ENCODE peak calls at places on chromosomes 6 and 20, in six cellular contexts. J is sigmoid colon, S is NB4, Z is gastrocnemius medialis, U is tibial nerve, V is stomach. Y is an unnamed sample.

GRCh38 chr6:167799033-167799933 is 27.4 kb upstream of the AFDN start:
- DNase-seq in J (no peak), U (no peak), Z (no peak), S (no peak), V (no peak), Y (no peak)

GRCh38 chr6:79544939-79545450 is 7.8 kb upstream of the LCA5 start:
- DNase-seq in U (peak), J (peak), Z (peak), V (peak), S (peak), Y (peak)

GRCh38 chr6:143005816-143006215 is 54.9 kb upstream of the AIG1 start:
- DNase-seq in V (no peak), S (no peak), U (no peak), J (no peak), Z (no peak), Y (no peak)

GRCh38 chr6:24455061-24455460 is 34.3 kb downstream of the GPLD1 start:
- DNase-seq in U (no peak), S (no peak), Z (no peak), J (no peak), V (no peak), Y (no peak)

GRCh38 chr6:135919026-135919425 is 67.5 kb downstream of the PDE7B start:
- DNase-seq in S (no peak), Z (no peak), U (no peak), V (no peak), J (no peak), Y (no peak)

GRCh38 chr6:154352898-154353585 is 3.6 kb downstream of the IPCEF1 start:
- DNase-seq in V (no peak), J (no peak), U (no peak), Z (no peak), S (no peak), Y (no peak)

GRCh38 chr6:56482525-56482924 is 160.2 kb downstream of the DST start:
- DNase-seq in V (peak), J (no peak), Z (no peak), U (no peak), S (no peak), Y (no peak)

GRCh38 chr20:57841297-57841866 is 131.6 kb upstream of the PMEPA1 start:
- DNase-seq in Z (no peak), U (no peak), S (no peak), J (no peak), V (no peak), Y (no peak)

GRCh38 chr6:65646494-65647035 is 60.5 kb downstream of the EYS start:
- DNase-seq in V (no peak), S (no peak), Z (no peak), J (no peak), U (no peak), Y (peak)

GRCh38 chr6:112923940-112924587 is 576.9 kb downstream of the RFPL4B start:
- DNase-seq in S (no peak), U (no peak), J (no peak), Z (no peak), V (no peak), Y (no peak)

GRCh38 chr6:57216235-57217101 is 5.6 kb downstream of the RAB23 start:
- DNase-seq in S (no peak), Z (no peak), U (no peak), V (peak), J (peak), Y (no peak)

GRCh38 chr6:35357671-35358070 is 15.3 kb downstream of the PPARD start:
- DNase-seq in S (no peak), J (no peak), V (peak), U (no peak), Z (no peak), Y (no peak)

GRCh38 chr6:45896783-45897441 is 118.7 kb downstream of the CLIC5 start:
- DNase-seq in S (peak), V (no peak), U (no peak), J (no peak), Z (no peak), Y (no peak)

GRCh38 chr6:31173406-31173805 is 2.9 kb upstream of the POU5F1 start:
- DNase-seq in Z (no peak), V (no peak), U (no peak), J (no peak), S (no peak), Y (no peak)

GRCh38 chr6:112237644-112238043 is 16.7 kb downstream of the LAMA4 start:
- DNase-seq in U (peak), J (peak), S (no peak), Z (no peak), V (peak), Y (no peak)

GRCh38 chr6:4565301-4566250 is 210.6 kb upstream of the CDYL start:
- DNase-seq in Z (no peak), V (no peak), S (no peak), U (no peak), J (no peak), Y (no peak)

GRCh38 chr6:6407061-6407723 is 86.7 kb upstream of the F13A1 start:
- DNase-seq in U (no peak), S (peak), V (no peak), Z (no peak), J (no peak), Y (no peak)

GRCh38 chr20:55200317-55200716 is 724.9 kb downstream of the DOK5 start:
- DNase-seq in J (no peak), V (no peak), S (no peak), Z (no peak), U (no peak), Y (no peak)

GRCh38 chr6:4662886-4663285 is 113.3 kb upstream of the CDYL start:
- DNase-seq in U (no peak), V (no peak), S (no peak), J (no peak), Z (no peak), Y (no peak)

GRCh38 chr6:3731700-3732099 is 19.8 kb downstream of the PXDC1 start:
- DNase-seq in Z (no peak), J (no peak), S (no peak), U (no peak), V (no peak), Y (no peak)

GRCh38 chr6:16043171-16044142 is 85.4 kb upstream of the MYLIP start:
- DNase-seq in J (no peak), V (no peak), U (no peak), Z (no peak), S (no peak), Y (no peak)

GRCh38 chr6:36938536-36938935 is 16.0 kb upstream of the PI16 start:
- DNase-seq in J (no peak), Z (no peak), V (no peak), U (no peak), S (no peak), Y (no peak)

GRCh38 chr6:132202569-132202968 is 198.7 kb downstream of the MOXD1 start:
- DNase-seq in U (peak), Z (no peak), S (no peak), J (peak), V (no peak), Y (no peak)

GRCh38 chr6:33566182-33567084 is 13.6 kb downstream of the BAK1 start:
- DNase-seq in V (no peak), S (no peak), J (no peak), Z (no peak), U (no peak), Y (no peak)

GRCh38 chr6:16244869-16245451 is 6.6 kb downstream of the GMPR start:
- DNase-seq in V (no peak), Z (no peak), J (no peak), U (peak), S (no peak), Y (no peak)

GRCh38 chr6:153101461-153101860 is 29.6 kb downstream of the RGS17 start:
- DNase-seq in V (no peak), S (no peak), Z (no peak), U (no peak), J (no peak), Y (peak)

GRCh38 chr20:21102252-21102609 is 3.9 kb downstream of the LINC00237 start:
- DNase-seq in Z (no peak), V (no peak), J (no peak), U (no peak), S (peak), Y (peak)

GRCh38 chr6:79506251-79506650 is 31.0 kb downstream of the LCA5 start:
- DNase-seq in U (no peak), S (no peak), J (no peak), V (no peak), Z (no peak), Y (no peak)

GRCh38 chr20:48008850-48009535 is 223.7 kb upstream of the SULF2 start:
- DNase-seq in S (no peak), U (no peak), Z (no peak), V (no peak), J (no peak), Y (no peak)

GRCh38 chr20:41617059-41617921 is 887 bp downstream of the CHD6 start:
- DNase-seq in V (no peak), Z (peak), J (peak), S (peak), U (peak), Y (peak)

GRCh38 chr6:52537001-52537753 is 39.7 kb downstream of the TRAM2 start:
- DNase-seq in S (no peak), V (no peak), J (no peak), U (no peak), Z (no peak), Y (no peak)

GRCh38 chr6:16205377-16206144 is 32.8 kb upstream of the GMPR start:
- DNase-seq in Z (no peak), J (no peak), V (no peak), U (no peak), S (peak), Y (no peak)

GRCh38 chr20:49413677-49414076 is 68.8 kb downstream of the KCNB1 start:
- DNase-seq in J (no peak), V (no peak), Z (no peak), S (no peak), U (no peak), Y (no peak)

GRCh38 chr6:20313960-20314530 is 87.6 kb upstream of the E2F3 start:
- DNase-seq in Z (no peak), V (no peak), S (no peak), J (no peak), U (no peak), Y (no peak)

GRCh38 chr6:20318851-20319387 is 82.8 kb upstream of the E2F3 start:
- DNase-seq in Z (no peak), J (no peak), V (no peak), U (no peak), S (no peak), Y (no peak)

GRCh38 chr6:20317430-20317829 is 84.2 kb upstream of the E2F3 start:
- DNase-seq in V (no peak), J (no peak), U (no peak), S (no peak), Z (no peak), Y (no peak)

GRCh38 chr6:20315456-20315855 is 86.2 kb upstream of the E2F3 start:
- DNase-seq in J (no peak), Z (no peak), V (no peak), S (no peak), U (no peak), Y (no peak)

DNA sequence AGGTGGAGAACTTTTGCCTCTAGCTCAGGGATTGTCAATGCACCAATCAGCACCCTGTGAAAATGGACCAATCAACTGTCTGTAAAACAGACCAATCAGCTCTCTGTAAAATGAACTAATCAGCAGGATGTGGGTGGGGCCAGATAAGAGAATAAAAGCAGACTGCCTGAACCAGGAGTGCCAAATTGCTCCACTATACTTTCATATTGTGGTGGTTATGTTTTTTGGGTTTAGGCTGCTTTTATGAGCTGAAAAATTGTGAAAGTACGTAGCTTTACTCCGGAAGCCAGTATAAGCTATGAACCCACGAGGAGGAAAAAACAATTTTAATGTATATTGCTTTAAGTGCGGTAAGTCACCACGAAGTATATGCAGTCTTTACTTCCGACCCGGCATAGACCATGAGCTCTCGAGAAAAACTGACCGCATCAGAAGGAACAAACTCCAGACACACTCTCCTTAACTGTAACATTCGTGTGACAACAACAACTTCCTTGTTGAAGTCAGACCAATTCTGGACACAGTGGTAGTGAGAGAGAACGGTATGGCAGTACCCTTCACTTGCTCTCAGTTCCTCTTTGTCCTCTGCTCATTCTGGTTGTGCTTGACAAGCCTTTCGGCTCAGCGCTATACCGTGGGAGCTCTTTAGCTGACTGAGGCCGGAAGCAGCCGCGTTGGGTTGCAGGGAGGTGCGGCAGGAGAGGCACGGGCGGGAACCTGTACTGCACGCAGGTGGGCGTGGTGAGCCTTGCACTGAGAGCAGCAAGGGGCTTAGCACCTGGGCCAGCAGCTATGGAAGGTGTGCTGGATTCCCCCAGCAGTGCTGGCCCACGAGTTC is 81.9 kb upstream of the E2F3 start:
- DNase-seq in V (peak), Z (no peak), U (no peak), J (no peak), S (peak), Y (peak)
- TF ChIP-seq POLR2A in V (no peak), Z (no peak), U (no peak), J (no peak), S (no peak), Y (peak)

DNA sequence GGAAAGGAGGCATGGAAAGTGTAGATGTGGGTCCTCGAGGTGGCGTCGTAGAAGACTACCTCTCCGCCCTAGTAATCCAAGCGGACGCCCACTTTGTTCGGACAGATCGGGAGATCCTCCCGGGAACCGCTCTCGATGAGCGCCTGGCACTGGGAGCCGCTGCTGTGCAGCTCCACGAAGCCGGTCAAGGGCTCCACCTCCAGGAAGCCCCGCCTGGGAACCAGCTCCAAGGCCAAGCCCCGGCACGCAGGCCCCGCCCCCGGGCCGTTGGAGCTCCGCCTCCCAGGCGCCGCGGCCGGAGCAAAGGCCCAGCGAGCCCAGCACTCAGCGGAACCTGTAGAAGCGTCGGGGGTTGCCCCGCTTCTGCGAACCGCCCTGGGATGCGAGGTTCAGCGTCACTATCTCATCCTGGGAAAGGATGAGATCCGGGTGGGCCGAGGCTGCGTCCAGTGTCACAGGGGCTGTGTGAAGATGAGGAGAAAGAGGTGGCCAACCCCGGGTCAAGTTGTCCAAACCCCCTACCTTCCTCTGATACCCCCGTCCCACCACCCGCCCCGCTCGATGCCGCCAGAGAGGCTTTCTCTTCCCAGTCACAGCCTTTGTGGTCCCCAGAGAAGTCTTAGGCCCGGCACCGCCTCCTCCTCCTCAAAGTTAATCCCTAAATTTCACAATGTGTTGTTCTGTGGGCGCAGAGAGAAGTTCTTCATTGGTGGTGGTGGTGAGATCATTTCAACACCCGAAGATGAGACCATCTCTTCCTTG is 10.8 kb downstream of the TRIM31 start:
- DNase-seq in Z (peak), V (peak), S (peak), U (peak), J (peak), Y (peak)
- TF ChIP-seq POLR2A in Z (peak), V (no peak), S (no peak), U (peak), J (peak), Y (peak)

GRCh38 chr20:10034717-10035571 is at the start of gene ANKEF1:
- DNase-seq in Z (peak), V (peak), U (peak), J (peak), S (peak), Y (peak)
- TF ChIP-seq POLR2A in Z (no peak), V (no peak), U (no peak), J (no peak), S (no peak), Y (no peak)

GRCh38 chr6:7569082-7569481 is 20.9 kb upstream of the SNRNP48 start:
- DNase-seq in S (no peak), V (no peak), U (no peak), J (no peak), Z (no peak), Y (no peak)
- TF ChIP-seq POLR2A in S (no peak), V (no peak), U (no peak), J (no peak), Z (no peak), Y (no peak)

GRCh38 chr20:35617397-35618031 is 1.9 kb downstream of the SPAG4 start:
- DNase-seq in Z (peak), U (peak), J (peak), V (peak), S (peak), Y (peak)
- TF ChIP-seq POLR2A in Z (no peak), U (no peak), J (no peak), V (no peak), S (peak), Y (no peak)

DNA sequence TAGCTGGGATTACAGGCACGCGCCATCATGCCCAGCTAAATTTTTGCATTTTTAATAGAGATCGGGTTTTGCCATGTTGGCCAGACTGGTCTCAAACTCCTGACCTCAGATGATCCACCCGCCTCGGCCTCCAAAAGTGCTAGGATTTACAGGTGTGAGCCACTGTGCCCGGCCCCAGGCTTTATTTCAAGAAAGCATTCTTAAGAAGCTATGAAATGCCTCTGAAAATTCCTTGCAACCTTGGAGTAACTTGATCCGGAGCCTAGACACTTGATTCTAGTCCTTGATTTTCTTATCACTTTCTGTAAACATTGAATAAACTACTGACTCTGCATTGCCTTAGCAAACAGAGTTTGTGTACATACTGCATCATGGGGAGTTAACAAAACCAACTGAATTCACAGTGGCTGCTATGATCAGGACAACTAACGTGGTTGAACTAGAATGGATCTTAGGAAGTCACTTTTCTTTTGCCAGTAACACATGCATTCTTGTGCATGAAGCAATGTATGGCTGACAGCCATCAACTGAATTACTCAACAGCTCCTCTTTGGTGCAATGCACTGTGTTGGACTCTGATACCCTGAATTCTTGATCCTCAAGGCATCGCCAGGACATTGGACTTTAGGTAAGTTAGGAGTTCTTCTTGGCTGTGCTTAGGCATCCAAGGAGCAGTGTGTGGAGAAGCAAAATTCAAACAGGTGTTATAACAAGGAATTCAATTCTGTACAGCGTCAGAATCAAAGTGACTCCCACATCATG is 102.8 kb upstream of the TMEM170B start:
- DNase-seq in Z (no peak), U (peak), V (peak), S (no peak), J (no peak), Y (no peak)
- TF ChIP-seq POLR2A in Z (no peak), U (no peak), V (no peak), S (no peak), J (no peak), Y (no peak)

GRCh38 chr6:41072836-41073202 is at the start of gene NFYA:
- DNase-seq in U (peak), Z (no peak), J (no peak), V (peak), S (no peak), Y (peak)

GRCh38 chr6:41073203-41073967 is 611 bp downstream of the NFYA start:
- DNase-seq in U (peak), S (peak), J (peak), V (peak), Z (peak), Y (peak)

GRCh38 chr6:41073968-41074691 is 1.4 kb downstream of the NFYA start:
- DNase-seq in V (no peak), U (no peak), Z (no peak), J (no peak), S (peak), Y (peak)

GRCh38 chr6:41071923-41072835 is at the start of gene OARD1:
- DNase-seq in U (peak), V (peak), J (peak), S (peak), Z (peak), Y (peak)

DNA sequence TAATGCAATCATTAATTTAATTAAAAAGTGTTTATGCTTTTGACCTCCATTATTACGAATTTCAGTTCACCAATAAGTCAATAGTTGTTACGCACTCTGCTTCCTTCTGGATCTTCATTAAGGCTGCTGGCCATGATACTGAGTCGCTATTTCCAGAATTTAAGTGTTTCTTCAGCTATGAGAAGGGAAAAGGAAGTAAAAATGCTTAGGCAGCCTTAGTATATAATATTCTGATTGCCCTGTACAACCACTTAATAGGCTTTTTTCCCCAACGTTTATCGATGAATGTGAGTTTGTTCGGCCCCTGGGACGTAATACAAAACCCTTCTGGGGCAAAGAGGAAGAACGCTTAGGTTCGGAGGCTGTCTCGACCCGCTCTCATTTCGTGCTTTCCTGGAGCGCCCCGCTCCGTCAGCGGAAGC is 644 bp downstream of the OARD1 start:
- DNase-seq in J (no peak), Z (no peak), U (no peak), S (no peak), V (no peak), Y (no peak)
- TF ChIP-seq POLR2A in J (no peak), Z (no peak), U (no peak), S (no peak), V (no peak), Y (no peak)

Y was measured in erythroblast.